ENCODE peak calls at places on chromosomes 1 and 21, in five cellular contexts. O is fibroblast of lung, T is esophagus squamous epithelium, L is uterus, N is endodermal cell. S is an unnamed sample.

GRCh38 chr21:38260426-38260825 is 3.6 kb downstream of the KCNJ15 start:
- DNase-seq in L (no peak), O (no peak), N (no peak), T (no peak), S (no peak)

GRCh38 chr1:79568411-79568810 is 561.9 kb upstream of the ADGRL4 start:
- DNase-seq in O (peak; percentile 65), L (no peak), T (no peak), N (no peak), S (no peak)

GRCh38 chr1:32761253-32761877 is 55.8 kb downstream of the YARS1 start:
- DNase-seq in N (peak; percentile 85), O (peak; percentile 55), T (no peak), L (peak; percentile 64), S (peak; percentile 81)

GRCh38 chr1:5519366-5520135 is 472.7 kb downstream of the NPHP4 start:
- DNase-seq in O (no peak), T (no peak), L (no peak), N (no peak), S (no peak)

GRCh38 chr1:107575226-107575625 is 389.8 kb downstream of the VAV3 start:
- DNase-seq in T (no peak), N (no peak), L (no peak), O (no peak), S (no peak)

GRCh38 chr1:42971848-42972291 is 13.2 kb upstream of the SLC2A1 start:
- DNase-seq in O (peak; percentile 91), T (no peak), N (no peak), L (no peak), S (no peak)

GRCh38 chr1:202010042-202011015 is at the start of gene ELF3:
- DNase-seq in O (no peak), N (peak; percentile 97), L (no peak), T (no peak), S (no peak)

GRCh38 chr1:49229555-49229954 is 452.9 kb upstream of the BEND5 start:
- DNase-seq in O (no peak), L (no peak), T (no peak), N (peak; percentile 71), S (no peak)

GRCh38 chr1:101112051-101112770 is 86.6 kb upstream of the DPH5 start:
- DNase-seq in T (peak; percentile 6), O (no peak), N (no peak), L (no peak), S (peak; percentile 72)

GRCh38 chr21:44529503-44530125 is 10.4 kb downstream of the KRTAP10-1 start:
- DNase-seq in O (no peak), T (no peak), L (peak; percentile 2), N (peak; percentile 39), S (no peak)

DNA sequence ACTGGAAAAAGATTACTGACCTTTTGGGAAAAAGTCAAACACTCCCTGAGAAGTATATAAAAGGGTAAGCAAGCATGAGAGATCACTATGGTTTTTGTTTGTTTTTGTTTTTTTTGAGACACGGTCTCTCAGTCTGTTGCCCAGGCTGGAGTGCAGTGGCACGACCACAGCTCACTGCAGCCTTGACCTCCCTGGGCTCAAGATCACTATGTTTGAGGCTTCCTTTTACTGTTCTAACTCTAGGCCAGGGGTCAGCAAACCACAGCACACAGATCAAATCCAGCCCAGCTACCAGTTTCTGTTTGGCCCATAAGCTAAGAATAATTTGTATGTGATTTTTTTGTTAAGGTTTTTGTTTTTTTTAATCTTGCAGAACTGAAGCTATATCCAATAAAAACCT is 25.7 kb downstream of the PSMB4 start:
- DNase-seq in L (no peak), O (no peak), T (no peak), N (no peak), S (no peak)
- H3K36me3 ChIP-seq in L (no peaks in the 10 kb centered on the region), O (peaks cover 12% of the 10 kb centered on the region), T (peaks cover 100% of the 10 kb centered on the region), N (peaks cover 96% of the 10 kb centered on the region), S (peaks cover 86% of the 10 kb centered on the region)

GRCh38 chr1:228197555-228198147 is 10.2 kb upstream of the OBSCN start:
- DNase-seq in T (no peak), L (no peak), O (no peak), N (no peak), S (no peak)

GRCh38 chr1:228194921-228195812 is 12.7 kb upstream of the OBSCN start:
- DNase-seq in O (no peak), L (no peak), T (no peak), N (no peak), S (no peak)

GRCh38 chr1:228190182-228190581 is 17.7 kb upstream of the OBSCN start:
- DNase-seq in O (no peak), T (no peak), N (no peak), L (no peak), S (no peak)

GRCh38 chr1:228190778-228191177 is 17.1 kb upstream of the OBSCN start:
- DNase-seq in T (no peak), N (no peak), L (no peak), O (no peak), S (no peak)

DNA sequence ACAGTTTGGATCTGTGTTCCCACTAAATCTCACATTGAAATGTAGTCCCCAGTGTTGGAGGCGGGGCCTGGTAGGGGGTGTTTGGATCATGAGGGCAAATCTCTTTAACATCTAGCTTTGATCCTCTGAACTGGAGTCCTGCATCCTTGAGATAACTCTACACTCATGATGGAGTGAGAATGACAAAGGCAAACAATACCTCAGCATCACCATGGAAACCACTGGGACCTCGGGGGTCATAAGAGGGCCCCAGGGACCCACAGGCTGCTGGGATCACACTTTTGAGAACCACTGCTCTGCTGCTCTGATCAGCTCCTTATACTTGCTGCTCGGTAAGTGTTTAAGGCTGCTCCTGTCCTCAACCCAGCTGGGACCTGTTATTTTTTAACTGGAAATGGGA is 13.4 kb upstream of the OBSCN start:
- DNase-seq in L (no peak), O (no peak), T (no peak), N (no peak), S (no peak)
- H3K4me1 ChIP-seq in L (no peaks in the 10 kb centered on the region), O (no peaks in the 10 kb centered on the region), T (no peaks in the 10 kb centered on the region), N (no peaks in the 10 kb centered on the region), S (no peaks in the 10 kb centered on the region)

GRCh38 chr1:63069214-63069613 is 253.2 kb upstream of the FOXD3 start:
- DNase-seq in O (no peak), N (no peak), L (no peak), T (no peak), S (no peak)

GRCh38 chr1:63068626-63069025 is 253.7 kb upstream of the FOXD3 start:
- DNase-seq in O (no peak), T (no peak), N (no peak), L (no peak), S (no peak)

GRCh38 chr1:63063367-63063766 is 259.0 kb upstream of the FOXD3 start:
- DNase-seq in N (peak; percentile 79), T (no peak), O (no peak), L (no peak), S (no peak)

DNA sequence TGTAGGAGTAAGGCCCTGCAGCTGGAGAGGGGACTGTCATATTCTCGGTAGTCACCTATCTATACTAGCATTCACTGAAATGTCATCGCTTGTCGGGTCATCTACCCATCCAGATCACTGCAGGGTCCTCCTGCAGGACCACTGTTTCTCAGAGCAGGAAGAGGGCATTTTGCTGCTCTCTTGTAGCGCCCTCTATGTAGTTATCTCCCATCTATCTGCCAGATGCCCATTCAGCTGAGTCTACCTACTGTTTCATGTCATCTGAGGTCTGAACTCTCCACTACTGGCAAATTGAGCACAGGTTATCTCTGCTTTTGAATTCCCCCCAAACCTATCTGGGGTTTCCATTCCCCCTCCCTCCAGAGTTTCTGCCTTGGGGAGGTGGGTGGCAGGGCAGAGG is 258.2 kb upstream of the FOXD3 start:
- DNase-seq in N (no peak), O (no peak), T (no peak), L (no peak), S (no peak)
- H3K4me3 ChIP-seq in N (no peak overlapping the region), O (no peak overlapping the region), T (no peak overlapping the region), L (no peak overlapping the region), S (no peak overlapping the region)

GRCh38 chr1:86916752-86917151 is 2.3 kb downstream of the HS2ST1 start:
- DNase-seq in L (no peak), O (no peak), N (no peak), T (no peak), S (no peak)

GRCh38 chr1:86914635-86914997 is at the start of gene HS2ST1:
- DNase-seq in O (no peak), L (no peak), T (no peak), N (no peak), S (no peak)

GRCh38 chr1:86913896-86914634 is at the start of gene SELENOF:
- DNase-seq in L (peak; percentile 100), O (peak; percentile 100), N (peak; percentile 99), T (peak; percentile 96), S (peak; percentile 99)

GRCh38 chr1:86915737-86916235 is 1.4 kb downstream of the HS2ST1 start:
- DNase-seq in O (no peak), T (no peak), L (no peak), N (no peak), S (no peak)

GRCh38 chr1:86914998-86915736 is 732 bp downstream of the HS2ST1 start:
- DNase-seq in N (peak; percentile 87), L (peak; percentile 36), T (no peak), O (peak; percentile 66), S (peak; percentile 68)
- H3K36me3 ChIP-seq in N (peaks cover 10% of the 10 kb centered on the region), L (no peaks in the 10 kb centered on the region), T (peaks cover 9% of the 10 kb centered on the region), O (no peaks in the 10 kb centered on the region), S (no peaks in the 10 kb centered on the region)

DNA sequence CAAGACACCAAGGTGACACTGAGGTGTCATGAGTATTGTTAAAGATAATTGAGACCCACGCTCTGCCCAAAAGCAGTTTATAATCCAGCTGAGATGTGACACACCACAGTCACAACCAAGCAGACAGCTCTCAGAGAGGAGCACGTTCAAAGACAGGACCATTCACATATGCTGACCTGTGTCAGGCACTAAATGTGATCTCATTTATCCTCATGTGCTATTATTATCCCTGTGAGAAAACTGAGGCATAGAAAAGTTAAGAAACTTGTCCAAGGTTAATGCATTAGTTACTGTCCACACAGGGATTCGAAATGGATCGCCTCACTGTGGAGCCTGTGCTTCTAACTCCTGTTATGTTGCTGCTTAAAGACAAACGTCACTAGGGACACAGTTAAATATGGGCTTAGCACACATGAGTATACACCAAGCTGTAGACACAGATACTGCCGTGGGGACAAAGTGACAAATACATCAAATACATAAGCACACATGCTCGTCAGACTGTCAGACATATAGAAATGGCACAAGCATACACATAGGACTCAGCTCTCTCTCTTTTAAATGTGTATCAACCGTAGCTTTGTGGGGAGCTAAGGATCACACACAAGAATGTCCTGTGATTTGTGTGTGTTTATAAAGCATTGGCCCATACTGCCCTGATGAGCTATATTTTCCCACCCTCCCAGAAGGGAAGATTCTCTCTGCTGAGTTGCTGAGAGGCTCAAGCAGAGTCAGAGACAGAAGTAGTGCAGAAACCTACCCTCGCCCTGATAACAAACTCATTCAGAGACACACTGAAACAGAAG is 3.5 kb upstream of the IGSF8 start:
- DNase-seq in O (no peak), L (no peak), T (no peak), N (no peak), S (no peak)
- H3K4me1 ChIP-seq in O (peaks cover 7% of the 10 kb centered on the region), L (peaks cover 10% of the 10 kb centered on the region), T (peaks cover 22% of the 10 kb centered on the region), N (peaks cover 4% of the 10 kb centered on the region), S (no peaks in the 10 kb centered on the region)

GRCh38 chr1:78339490-78339889 is 151.3 kb upstream of the PTGFR start:
- DNase-seq in O (no peak), L (no peak), N (no peak), T (no peak), S (no peak)
- H3K4me3 ChIP-seq in O (no peak overlapping the region), L (no peak overlapping the region), N (no peak overlapping the region), T (no peak overlapping the region), S (no peak overlapping the region)

S was measured in right atrium auricular region.